ENCODE peak calls at places on chromosome 1, in four cellular contexts. I is adrenal gland, S is GM23248, F is NCI-H69. B is an unnamed sample.
A peak's percentile ranks its signal among the peaks of the same experiment; 100 is the strongest.

GRCh38 chr1:231274119-231274825 is 33.3 kb downstream of the GNPAT start:
- DNase-seq in I (no peak), S (no peak), F (no peak), B (no peak)

GRCh38 chr1:2641381-2642130 is 8.7 kb upstream of the MMEL1 start:
- DNase-seq in S (no peak), I (no peak), F (no peak), B (no peak)

GRCh38 chr1:148318123-148318899 is 164.8 kb downstream of the PPIAL4G start:
- DNase-seq in I (no peak), F (no peak), S (peak; percentile 32), B (no peak)

GRCh38 chr1:160781129-160781808 is 14.7 kb upstream of the LY9 start:
- DNase-seq in S (no peak), F (no peak), I (no peak), B (peak; percentile 73)

GRCh38 chr1:150109567-150109966 is 40.1 kb upstream of the PLEKHO1 start:
- DNase-seq in F (no peak), I (no peak), S (no peak), B (no peak)

GRCh38 chr1:193589597-193590040 is 403.2 kb upstream of the B3GALT2 start:
- DNase-seq in F (peak; percentile 49), S (peak; percentile 17), I (peak; percentile 57), B (no peak)

GRCh38 chr1:47024138-47024856 is 828 bp downstream of the CYP4X1 start:
- DNase-seq in S (no peak), I (no peak), F (no peak), B (no peak)

GRCh38 chr1:81703736-81704463 is 96.8 kb upstream of the ADGRL2 start:
- DNase-seq in S (peak; percentile 67), F (no peak), I (no peak), B (no peak)